ENCODE peak calls at places on chromosomes 6 and 20, in six cellular contexts. G is left colon, V is Daoy, A is memory B cell, Z is stomach, I is GM12865. J is an unnamed sample.

GRCh38 chr20:1338096-1338495 is 9.2 kb upstream of the SDCBP2 start:
- DNase-seq in G (no peak), V (no peak), A (no peak), Z (no peak), I (no peak), J (no peak)

GRCh38 chr6:157434349-157435016 is 53.5 kb downstream of the ZDHHC14 start:
- DNase-seq in G (peak), V (no peak), A (no peak), Z (no peak), I (no peak), J (no peak)

GRCh38 chr6:47103931-47104330 is 61.8 kb upstream of the ADGRF1 start:
- DNase-seq in G (peak), V (no peak), A (no peak), Z (peak), I (no peak), J (no peak)

GRCh38 chr20:5448449-5449118 is 131.8 kb upstream of the PROKR2 start:
- DNase-seq in G (peak), V (no peak), A (peak), Z (peak), I (peak), J (peak)

GRCh38 chr20:4065405-4065841 is 50.1 kb upstream of the RNF24 start:
- DNase-seq in G (no peak), V (no peak), A (no peak), Z (no peak), I (no peak), J (no peak)

GRCh38 chr6:53461041-53461656 is 83.8 kb downstream of the GCLC start:
- DNase-seq in G (no peak), V (no peak), A (no peak), Z (no peak), I (peak), J (no peak)

GRCh38 chr6:113421997-113422396 is 435.1 kb upstream of the MARCKS start:
- DNase-seq in G (no peak), V (no peak), A (no peak), Z (no peak), I (no peak), J (no peak)

GRCh38 chr6:8131265-8131897 is 29.0 kb upstream of the EEF1E1 start:
- DNase-seq in G (peak), V (peak), A (no peak), Z (peak), I (peak), J (peak)

GRCh38 chr6:67736816-67737215 is 898.3 kb upstream of the ADGRB3 start:
- DNase-seq in G (no peak), V (no peak), A (no peak), Z (no peak), I (no peak), J (no peak)

GRCh38 chr6:133240511-133241087 is 558 bp upstream of the EYA4 start:
- DNase-seq in G (no peak), V (peak), A (no peak), Z (no peak), I (no peak), J (peak)

GRCh38 chr6:43874814-43875590 is 105.0 kb downstream of the VEGFA start:
- DNase-seq in G (no peak), V (no peak), A (no peak), Z (no peak), I (no peak), J (no peak)

J was measured in neural progenitor cell.